ENCODE peak calls at places on chromosome 12, in ten cellular contexts. K, N, S, R, E, X, I, U, Y and J are unnamed samples.

GRCh38 chr12:23399402-23399933 is 550.0 kb downstream of the SOX5 start:
- DNase-seq in K (no peak), N (no peak), S (peak; percentile 23), R (no peak), E (no peak), X (no peak), I (no peak), U (no peak), Y (no peak), J (no peak)

GRCh38 chr12:76176935-76177334 is 92.5 kb upstream of the NAP1L1 start:
- DNase-seq in K (no peak), N (no peak), S (no peak), R (no peak), E (no peak), X (no peak), I (no peak), U (no peak), Y (no peak), J (no peak)

GRCh38 chr12:92929957-92930356 is 862 bp upstream of the EEA1 start:
- DNase-seq in K (no peak), N (no peak), S (no peak), R (no peak), E (no peak), X (no peak), I (no peak), U (no peak), Y (no peak), J (no peak)

GRCh38 chr12:82434392-82434911 is 76.1 kb downstream of the METTL25 start:
- DNase-seq in K (no peak), N (no peak), S (no peak), R (no peak), E (no peak), X (no peak), I (no peak), U (no peak), Y (no peak), J (no peak)

GRCh38 chr12:49014547-49014946 is 4.0 kb downstream of the PRKAG1 start:
- DNase-seq in K (no peak), N (peak; percentile 46), S (peak; percentile 28), R (no peak), E (no peak), X (peak; percentile 40), I (no peak), U (no peak), Y (no peak), J (peak; percentile 61)

GRCh38 chr12:57724936-57725740 is 13.4 kb downstream of the AGAP2 start:
- DNase-seq in K (no peak), N (no peak), S (peak; percentile 30), R (no peak), E (no peak), X (no peak), I (no peak), U (no peak), Y (no peak), J (no peak)

GRCh38 chr12:43332977-43333649 is 218.9 kb downstream of the ADAMTS20 start:
- DNase-seq in K (no peak), N (peak; percentile 87), S (no peak), R (no peak), E (no peak), X (no peak), I (no peak), U (no peak), Y (no peak), J (peak; percentile 76)

GRCh38 chr12:46933947-46934346 is 108.2 kb upstream of the SLC38A4 start:
- DNase-seq in K (no peak), N (peak; percentile 73), S (peak; percentile 59), R (no peak), E (no peak), X (no peak), I (peak; percentile 22), U (peak; percentile 2), Y (peak; percentile 5), J (peak; percentile 81)

GRCh38 chr12:6363330-6364036 is 11.9 kb downstream of the SCNN1A start:
- DNase-seq in K (peak; percentile 80), N (peak; percentile 59), S (peak; percentile 77), R (peak; percentile 83), E (peak; percentile 82), X (peak; percentile 53), I (peak; percentile 97), U (peak; percentile 50), Y (no peak), J (peak; percentile 64)

GRCh38 chr12:27185234-27186045 is 58.6 kb upstream of the STK38L start:
- DNase-seq in K (no peak), N (peak; percentile 72), S (no peak), R (no peak), E (no peak), X (no peak), I (no peak), U (peak; percentile 17), Y (no peak), J (peak; percentile 93)

GRCh38 chr12:124231980-124232653 is 62.8 kb upstream of the RFLNA start:
- DNase-seq in K (no peak), N (no peak), S (no peak), R (no peak), E (no peak), X (no peak), I (no peak), U (no peak), Y (no peak), J (no peak)

GRCh38 chr12:95480230-95480629 is 6.3 kb downstream of the METAP2 start:
- DNase-seq in K (no peak), N (peak; percentile 65), S (no peak), R (no peak), E (no peak), X (no peak), I (no peak), U (no peak), Y (no peak), J (peak; percentile 18)
- H3K4me3 ChIP-seq in K (no peak overlapping the region), N (no peak overlapping the region), S (no peak overlapping the region), R (no peak overlapping the region), E (no peak overlapping the region), X (no peak overlapping the region), I (no peak overlapping the region), U (no peak overlapping the region), Y (no peak overlapping the region), J (no peak overlapping the region)

GRCh38 chr12:113186666-113187325 is 1.3 kb downstream of the RITA1 start:
- DNase-seq in K (no peak), N (no peak), S (no peak), R (no peak), E (no peak), X (no peak), I (no peak), U (no peak), Y (no peak), J (no peak)
- H3K4me3 ChIP-seq in K (no peak overlapping the region), N (peak overlapping the region; percentile 92), S (peak overlapping the region; percentile 97), R (no peak overlapping the region), E (peak overlapping the region; percentile 99), X (peak overlapping the region; percentile 92), I (peak overlapping the region; percentile 89), U (peak overlapping the region; percentile 91), Y (no peak overlapping the region), J (peak overlapping the region; percentile 82)

GRCh38 chr12:54373619-54374554 is 9.6 kb upstream of the GPR84 start:
- DNase-seq in K (no peak), N (no peak), S (no peak), R (no peak), E (no peak), X (no peak), I (no peak), U (no peak), Y (no peak), J (no peak)

GRCh38 chr12:54377797-54378515 is 6.6 kb downstream of the ZNF385A start:
- DNase-seq in K (no peak), N (no peak), S (no peak), R (no peak), E (no peak), X (no peak), I (no peak), U (no peak), Y (no peak), J (no peak)

GRCh38 chr12:54376596-54377468 is 7.7 kb downstream of the ZNF385A start:
- DNase-seq in K (no peak), N (peak; percentile 48), S (no peak), R (no peak), E (no peak), X (no peak), I (no peak), U (no peak), Y (no peak), J (no peak)

GRCh38 chr12:54374555-54375257 is 9.8 kb downstream of the ZNF385A start:
- DNase-seq in K (no peak), N (no peak), S (no peak), R (no peak), E (no peak), X (no peak), I (no peak), U (no peak), Y (no peak), J (no peak)

DNA sequence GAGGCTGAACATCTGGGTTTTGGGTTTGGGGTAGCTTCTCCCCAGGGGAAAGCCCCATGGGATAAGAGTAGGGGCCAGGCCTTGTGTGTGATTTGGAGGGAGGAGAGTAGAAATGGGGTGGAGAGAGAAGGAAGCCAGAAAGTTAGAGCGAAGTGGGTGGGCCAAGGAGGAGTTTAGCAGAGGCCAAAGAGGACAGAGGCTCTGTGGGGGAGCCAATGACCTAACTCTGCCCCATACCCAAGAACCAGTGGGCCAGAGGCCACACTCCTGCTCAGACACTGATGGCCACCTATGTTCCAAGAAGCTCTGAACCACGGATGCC is 9.3 kb downstream of the ZNF385A start:
- DNase-seq in K (no peak), N (no peak), S (no peak), R (no peak), E (no peak), X (no peak), I (no peak), U (no peak), Y (no peak), J (no peak)
- H3K4me3 ChIP-seq in K (no peak overlapping the region), N (no peak overlapping the region), S (no peak overlapping the region), R (no peak overlapping the region), E (no peak overlapping the region), X (no peak overlapping the region), I (no peak overlapping the region), U (no peak overlapping the region), Y (no peak overlapping the region), J (no peak overlapping the region)

GRCh38 chr12:100796616-100797015 is 2.0 kb downstream of the ANO4 start:
- DNase-seq in K (no peak), N (no peak), S (no peak), R (no peak), E (no peak), X (no peak), I (no peak), U (no peak), Y (no peak), J (no peak)

GRCh38 chr12:100797246-100797645 is 2.7 kb downstream of the ANO4 start:
- DNase-seq in K (no peak), N (no peak), S (peak; percentile 37), R (no peak), E (no peak), X (no peak), I (no peak), U (no peak), Y (peak; percentile 21), J (no peak)

GRCh38 chr12:100795193-100796179 is 910 bp downstream of the ANO4 start:
- DNase-seq in K (no peak), N (no peak), S (no peak), R (no peak), E (no peak), X (no peak), I (no peak), U (no peak), Y (no peak), J (no peak)

GRCh38 chr12:100793182-100793581 is 1.4 kb upstream of the ANO4 start:
- DNase-seq in K (no peak), N (peak; percentile 67), S (no peak), R (no peak), E (no peak), X (no peak), I (no peak), U (no peak), Y (no peak), J (peak; percentile 50)

GRCh38 chr12:100794441-100795192 is at the start of gene ANO4:
- DNase-seq in K (no peak), N (peak; percentile 62), S (peak; percentile 42), R (no peak), E (no peak), X (no peak), I (no peak), U (no peak), Y (no peak), J (no peak)
- H3K4me3 ChIP-seq in K (no peak within 1 kb of the TSS), N (peak within 1 kb of the TSS; percentile 43), S (peak within 1 kb of the TSS; percentile 49), R (no peak within 1 kb of the TSS), E (no peak within 1 kb of the TSS), X (no peak within 1 kb of the TSS), I (no peak within 1 kb of the TSS), U (no peak within 1 kb of the TSS), Y (no peak within 1 kb of the TSS), J (no peak within 1 kb of the TSS)